ENCODE peak calls at places on chromosomes 1 and 21, in five cellular contexts. O, M, H, W and P are unnamed samples.

GRCh38 chr1:93848352-93848883 is 30.6 kb downstream of the DNTTIP2 start:
- DNase-seq in H (no peak), O (no peak), W (no peak), M (peak; percentile 30), P (no peak)

GRCh38 chr1:180814258-180814657 is 98.4 kb upstream of the KIAA1614 start:
- DNase-seq in O (no peak), W (no peak), H (no peak), M (no peak), P (no peak)

GRCh38 chr1:221437171-221437570 is 304.7 kb downstream of the DUSP10 start:
- DNase-seq in H (no peak), W (no peak), O (no peak), M (no peak), P (no peak)

GRCh38 chr1:170010443-170010842 is 64.1 kb downstream of the KIFAP3 start:
- DNase-seq in O (no peak), M (no peak), H (peak; percentile 59), W (peak; percentile 11), P (no peak)

GRCh38 chr1:64192290-64192689 is 11.1 kb upstream of the UBE2U start:
- DNase-seq in W (no peak), H (no peak), O (no peak), M (no peak), P (no peak)

GRCh38 chr1:219806642-219807041 is 121.7 kb downstream of the SLC30A10 start:
- DNase-seq in M (no peak), W (no peak), H (no peak), O (no peak), P (no peak)

GRCh38 chr1:31714442-31715096 is 10.8 kb upstream of the COL16A1 start:
- DNase-seq in M (peak; percentile 46), H (peak; percentile 89), W (peak; percentile 37), O (no peak), P (no peak)

GRCh38 chr1:177033628-177034027 is 130.9 kb downstream of the ASTN1 start:
- DNase-seq in W (no peak), H (no peak), M (no peak), O (no peak), P (no peak)

GRCh38 chr1:94544706-94545490 is 3.3 kb upstream of the F3 start:
- DNase-seq in H (no peak), O (no peak), W (no peak), M (peak; percentile 53), P (no peak)

GRCh38 chr1:42941640-42942330 is 16.9 kb downstream of the SLC2A1 start:
- DNase-seq in W (no peak), H (peak; percentile 73), M (peak; percentile 93), O (peak; percentile 92), P (no peak)

GRCh38 chr1:183783342-183783741 is 21.6 kb upstream of the RGL1 start:
- DNase-seq in M (no peak), O (no peak), W (no peak), H (no peak), P (no peak)

GRCh38 chr1:118535901-118536300 is 350.9 kb upstream of the SPAG17 start:
- DNase-seq in W (no peak), H (no peak), O (no peak), M (no peak), P (no peak)

GRCh38 chr1:196034080-196034706 is 574.0 kb downstream of the KCNT2 start:
- DNase-seq in O (no peak), M (no peak), H (no peak), W (no peak), P (no peak)

GRCh38 chr1:11478571-11479374 is at the start of gene DISP3:
- DNase-seq in W (peak; percentile 68), O (peak; percentile 83), M (no peak), H (peak; percentile 82), P (peak; percentile 5)

GRCh38 chr1:30058966-30059365 is 664.4 kb downstream of the MATN1 start:
- DNase-seq in H (peak; percentile 74), M (peak; percentile 86), O (no peak), W (no peak), P (peak; percentile 73)

GRCh38 chr1:39507230-39507928 is 15.9 kb downstream of the BMP8A start:
- DNase-seq in W (no peak), H (no peak), O (no peak), M (no peak), P (no peak)

GRCh38 chr1:232769718-232770117 is 35.5 kb upstream of the MAP10 start:
- DNase-seq in M (no peak), H (no peak), W (no peak), O (no peak), P (no peak)

GRCh38 chr1:212452323-212453155 is 19.8 kb downstream of the NENF start:
- DNase-seq in H (no peak), O (no peak), W (no peak), M (no peak), P (no peak)

GRCh38 chr1:10528066-10529014 is 53.6 kb downstream of the PEX14 start:
- DNase-seq in H (peak; percentile 67), M (peak; percentile 86), O (no peak), W (no peak), P (peak; percentile 58)

GRCh38 chr21:44801468-44802395 is at the start of gene UBE2G2:
- DNase-seq in W (peak; percentile 85), H (peak; percentile 90), M (peak; percentile 47), O (peak; percentile 96), P (no peak)

GRCh38 chr21:43262427-43262826 is 93.6 kb downstream of the CRYAA start:
- DNase-seq in O (no peak), M (peak; percentile 35), W (no peak), H (peak; percentile 68), P (peak; percentile 20)

GRCh38 chr1:48793863-48794262 is 17.2 kb upstream of the BEND5 start:
- DNase-seq in M (no peak), O (no peak), W (no peak), H (no peak), P (no peak)

GRCh38 chr1:3672971-3673361 is 20.6 kb downstream of the TP73 start:
- DNase-seq in O (peak; percentile 37), H (no peak), M (peak; percentile 8), W (no peak), P (no peak)

GRCh38 chr1:25740071-25740470 is 59.9 kb upstream of the SELENON start:
- DNase-seq in W (no peak), O (no peak), M (no peak), H (no peak), P (no peak)

GRCh38 chr1:246579818-246580217 is 13.6 kb downstream of the CNST start:
- DNase-seq in O (no peak), H (no peak), W (no peak), M (no peak), P (no peak)

GRCh38 chr1:215523128-215523861 is 43.8 kb upstream of the KCTD3 start:
- DNase-seq in O (no peak), H (no peak), M (no peak), W (no peak), P (no peak)

GRCh38 chr21:37751268-37751975 is 164.8 kb downstream of the KCNJ6 start:
- DNase-seq in H (peak; percentile 58), O (no peak), M (peak; percentile 39), W (no peak), P (no peak)

GRCh38 chr1:116359060-116359830 is 13.8 kb upstream of the ATP1A1 start:
- DNase-seq in M (peak; percentile 94), O (no peak), H (no peak), W (no peak), P (no peak)

GRCh38 chr1:11707621-11708276 is 16.2 kb downstream of the DRAXIN start:
- DNase-seq in W (no peak), M (no peak), H (peak; percentile 51), O (no peak), P (no peak)

GRCh38 chr1:197199923-197200467 is 53.5 kb upstream of the ASPM start:
- DNase-seq in O (no peak), W (no peak), M (no peak), H (no peak), P (no peak)

GRCh38 chr1:21896652-21897532 is 40.2 kb downstream of the HSPG2 start:
- DNase-seq in O (no peak), M (no peak), W (no peak), H (peak; percentile 63), P (no peak)

GRCh38 chr1:184806296-184806721 is 51.7 kb upstream of the EDEM3 start:
- DNase-seq in M (no peak), W (no peak), O (no peak), H (no peak), P (no peak)

GRCh38 chr1:184810735-184811316 is 56.2 kb upstream of the EDEM3 start:
- DNase-seq in W (no peak), M (no peak), H (no peak), O (no peak), P (no peak)

GRCh38 chr1:184813528-184814089 is 59.0 kb upstream of the EDEM3 start:
- DNase-seq in M (no peak), O (no peak), W (no peak), H (no peak), P (no peak)

GRCh38 chr1:184805667-184806295 is 51.1 kb upstream of the EDEM3 start:
- DNase-seq in W (peak; percentile 85), H (peak; percentile 92), O (peak; percentile 92), M (peak; percentile 63), P (peak; percentile 24)

GRCh38 chr1:184811439-184812111 is 56.9 kb upstream of the EDEM3 start:
- DNase-seq in M (no peak), H (no peak), W (no peak), O (no peak), P (no peak)
- H3K27ac ChIP-seq in M (no peak overlapping the region), H (no peak overlapping the region), W (no peak overlapping the region), O (no peak overlapping the region), P (no peak overlapping the region)

GRCh38 chr21:38879912-38880577 is 74.3 kb downstream of the ETS2 start:
- DNase-seq in O (no peak), H (no peak), W (no peak), M (no peak), P (no peak)
- H3K27ac ChIP-seq in O (no peak overlapping the region), H (no peak overlapping the region), W (no peak overlapping the region), M (no peak overlapping the region), P (no peak overlapping the region)

DNA sequence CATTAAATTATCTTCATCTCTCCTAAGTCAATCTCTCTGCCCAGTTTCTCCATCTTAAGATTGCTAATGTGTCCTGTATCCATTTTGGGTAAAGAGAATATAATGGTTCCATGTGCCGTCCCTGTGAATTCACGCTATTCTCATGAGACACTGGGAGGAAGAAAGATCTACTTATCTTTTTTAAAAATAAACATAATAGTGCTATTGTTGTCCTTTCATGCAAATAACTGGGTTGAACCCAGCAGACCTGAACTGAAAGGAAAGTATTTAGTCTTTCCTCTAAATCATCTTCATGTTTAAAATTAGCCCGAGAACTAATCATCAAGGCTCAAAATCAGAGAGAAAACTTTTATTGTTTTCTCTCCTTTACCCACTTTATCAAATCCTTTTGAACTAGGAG is 22.4 kb downstream of the SLAMF1 start:
- DNase-seq in W (no peak), H (no peak), M (no peak), O (no peak), P (no peak)
- H3K27ac ChIP-seq in W (no peak overlapping the region), H (no peak overlapping the region), M (no peak overlapping the region), O (no peak overlapping the region), P (no peak overlapping the region)

GRCh38 chr1:83766182-83766825 is 232.6 kb downstream of the TTLL7 start:
- DNase-seq in O (no peak), M (no peak), W (no peak), H (no peak), P (no peak)
- H3K27ac ChIP-seq in O (no peak overlapping the region), M (no peak overlapping the region), W (no peak overlapping the region), H (no peak overlapping the region), P (no peak overlapping the region)